ENCODE peak calls at places on chromosomes 7 and 10, in ten cellular contexts. One of them, this sample, is unnamed.

GRCh38 chr7:93923291-93923690 is 1.8 kb downstream of the GNG11 start:
- DNase-seq in endothelial cell: no peak
- DNase-seq in colonic mucosa: no peak
- DNase-seq in epithelial cell of esophagus: no peak
- DNase-seq in BJ: no peak
- DNase-seq in lung: no peak
- DNase-seq in GM12865: no peak
- DNase-seq in stomach: no peak
- DNase-seq in AG10803: no peak
- DNase-seq in spleen: no peak
- DNase-seq in this sample: no peak

GRCh38 chr10:110378019-110378418 is 73.3 kb upstream of the SMNDC1 start:
- DNase-seq in endothelial cell: no peak
- DNase-seq in colonic mucosa: no peak
- DNase-seq in epithelial cell of esophagus: no peak
- DNase-seq in BJ: no peak
- DNase-seq in lung: no peak
- DNase-seq in GM12865: no peak
- DNase-seq in stomach: no peak
- DNase-seq in AG10803: no peak
- DNase-seq in spleen: no peak
- DNase-seq in this sample: no peak

GRCh38 chr10:30057421-30057841 is 2.0 kb downstream of the JCAD start:
- DNase-seq in endothelial cell: no peak
- DNase-seq in colonic mucosa: no peak
- DNase-seq in epithelial cell of esophagus: peak
- DNase-seq in BJ: no peak
- DNase-seq in lung: no peak
- DNase-seq in GM12865: no peak
- DNase-seq in stomach: no peak
- DNase-seq in AG10803: peak
- DNase-seq in spleen: no peak
- DNase-seq in this sample: no peak

GRCh38 chr7:158237672-158238335 is 349.8 kb downstream of the PTPRN2 start:
- DNase-seq in endothelial cell: no peak
- DNase-seq in colonic mucosa: no peak
- DNase-seq in epithelial cell of esophagus: no peak
- DNase-seq in BJ: no peak
- DNase-seq in lung: no peak
- DNase-seq in GM12865: no peak
- DNase-seq in stomach: peak
- DNase-seq in AG10803: no peak
- DNase-seq in spleen: peak
- DNase-seq in this sample: no peak

GRCh38 chr7:157292258-157292657 is 44.5 kb upstream of the DNAJB6 start:
- DNase-seq in endothelial cell: no peak
- DNase-seq in colonic mucosa: no peak
- DNase-seq in epithelial cell of esophagus: peak
- DNase-seq in BJ: no peak
- DNase-seq in lung: no peak
- DNase-seq in GM12865: no peak
- DNase-seq in stomach: no peak
- DNase-seq in AG10803: no peak
- DNase-seq in spleen: no peak
- DNase-seq in this sample: no peak

GRCh38 chr7:135466442-135467206 is 43.3 kb downstream of the CNOT4 start:
- DNase-seq in endothelial cell: no peak
- DNase-seq in colonic mucosa: no peak
- DNase-seq in epithelial cell of esophagus: peak
- DNase-seq in BJ: no peak
- DNase-seq in lung: no peak
- DNase-seq in GM12865: no peak
- DNase-seq in stomach: no peak
- DNase-seq in AG10803: no peak
- DNase-seq in spleen: no peak
- DNase-seq in this sample: no peak

GRCh38 chr10:112240441-112240840 is 42.8 kb upstream of the TECTB start:
- DNase-seq in endothelial cell: no peak
- DNase-seq in colonic mucosa: no peak
- DNase-seq in epithelial cell of esophagus: no peak
- DNase-seq in BJ: no peak
- DNase-seq in lung: no peak
- DNase-seq in GM12865: no peak
- DNase-seq in stomach: no peak
- DNase-seq in AG10803: no peak
- DNase-seq in spleen: no peak
- DNase-seq in this sample: no peak

GRCh38 chr10:31321396-31321941 is 2.5 kb downstream of the ZEB1 start:
- DNase-seq in endothelial cell: no peak
- DNase-seq in colonic mucosa: no peak
- DNase-seq in epithelial cell of esophagus: no peak
- DNase-seq in BJ: no peak
- DNase-seq in lung: no peak
- DNase-seq in GM12865: peak
- DNase-seq in stomach: no peak
- DNase-seq in AG10803: no peak
- DNase-seq in spleen: peak
- DNase-seq in this sample: no peak

GRCh38 chr7:12089951-12090756 is 120.9 kb upstream of the TMEM106B start:
- DNase-seq in endothelial cell: no peak
- DNase-seq in colonic mucosa: no peak
- DNase-seq in epithelial cell of esophagus: no peak
- DNase-seq in BJ: no peak
- DNase-seq in lung: no peak
- DNase-seq in GM12865: no peak
- DNase-seq in stomach: no peak
- DNase-seq in AG10803: no peak
- DNase-seq in spleen: no peak
- DNase-seq in this sample: no peak

GRCh38 chr10:74439213-74439612 is 288.2 kb downstream of the ADK start:
- DNase-seq in endothelial cell: no peak
- DNase-seq in colonic mucosa: no peak
- DNase-seq in epithelial cell of esophagus: no peak
- DNase-seq in BJ: no peak
- DNase-seq in lung: no peak
- DNase-seq in GM12865: no peak
- DNase-seq in stomach: no peak
- DNase-seq in AG10803: no peak
- DNase-seq in spleen: no peak
- DNase-seq in this sample: no peak

GRCh38 chr7:129191272-129191671 is 2.8 kb downstream of the SMO start:
- DNase-seq in endothelial cell: no peak
- DNase-seq in colonic mucosa: no peak
- DNase-seq in epithelial cell of esophagus: no peak
- DNase-seq in BJ: no peak
- DNase-seq in lung: no peak
- DNase-seq in GM12865: no peak
- DNase-seq in stomach: no peak
- DNase-seq in AG10803: no peak
- DNase-seq in spleen: no peak
- DNase-seq in this sample: no peak

GRCh38 chr7:18210382-18210781 is 182.7 kb upstream of the PRPS1L1 start:
- DNase-seq in endothelial cell: no peak
- DNase-seq in colonic mucosa: no peak
- DNase-seq in epithelial cell of esophagus: no peak
- DNase-seq in BJ: no peak
- DNase-seq in lung: no peak
- DNase-seq in GM12865: no peak
- DNase-seq in stomach: no peak
- DNase-seq in AG10803: no peak
- DNase-seq in spleen: no peak
- DNase-seq in this sample: no peak

GRCh38 chr7:5677538-5678294 is 103.7 kb downstream of the RNF216 start:
- DNase-seq in endothelial cell: peak
- DNase-seq in colonic mucosa: peak
- DNase-seq in epithelial cell of esophagus: peak
- DNase-seq in BJ: no peak
- DNase-seq in lung: peak
- DNase-seq in GM12865: peak
- DNase-seq in stomach: peak
- DNase-seq in AG10803: peak
- DNase-seq in spleen: peak
- DNase-seq in this sample: no peak
- TF ChIP-seq CTCF in endothelial cell: peak
- TF ChIP-seq CTCF in colonic mucosa: peak
- TF ChIP-seq CTCF in epithelial cell of esophagus: peak
- TF ChIP-seq CTCF in BJ: peak
- TF ChIP-seq CTCF in lung: peak
- TF ChIP-seq CTCF in GM12865: peak
- TF ChIP-seq CTCF in stomach: peak
- TF ChIP-seq CTCF in AG10803: peak
- TF ChIP-seq CTCF in spleen: peak
- TF ChIP-seq CTCF in this sample: peak

DNA sequence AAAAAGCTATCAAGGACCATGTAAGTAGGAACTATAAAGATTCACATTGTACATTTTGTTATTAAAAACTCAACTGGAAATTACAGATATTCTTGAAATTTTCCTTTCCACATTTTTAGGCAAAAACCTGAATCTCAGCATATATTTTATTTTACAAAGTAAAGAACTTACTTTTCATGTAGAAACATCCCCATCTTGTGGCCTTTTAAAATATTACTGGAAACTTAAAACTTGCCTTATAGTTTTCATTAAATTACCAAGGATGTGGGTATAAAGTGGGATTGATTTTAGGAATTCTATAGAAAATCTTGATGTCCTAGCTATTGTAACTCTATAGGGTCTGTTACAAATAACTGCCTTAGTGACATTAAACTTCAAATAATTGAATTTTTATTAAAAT is 10.6 kb downstream of the DBF4 start:
- DNase-seq in endothelial cell: no peak
- DNase-seq in colonic mucosa: no peak
- DNase-seq in epithelial cell of esophagus: peak
- DNase-seq in BJ: no peak
- DNase-seq in lung: no peak
- DNase-seq in GM12865: peak
- DNase-seq in stomach: no peak
- DNase-seq in AG10803: peak
- DNase-seq in spleen: no peak
- DNase-seq in this sample: no peak
- TF ChIP-seq CTCF in endothelial cell: peak
- TF ChIP-seq CTCF in colonic mucosa: peak
- TF ChIP-seq CTCF in epithelial cell of esophagus: no peak
- TF ChIP-seq CTCF in BJ: peak
- TF ChIP-seq CTCF in lung: no peak
- TF ChIP-seq CTCF in GM12865: no peak
- TF ChIP-seq CTCF in stomach: peak
- TF ChIP-seq CTCF in AG10803: peak
- TF ChIP-seq CTCF in spleen: peak
- TF ChIP-seq CTCF in this sample: peak

GRCh38 chr7:47301078-47301477 is 280.8 kb downstream of the TNS3 start:
- DNase-seq in endothelial cell: no peak
- DNase-seq in colonic mucosa: peak
- DNase-seq in epithelial cell of esophagus: no peak
- DNase-seq in BJ: no peak
- DNase-seq in lung: no peak
- DNase-seq in GM12865: no peak
- DNase-seq in stomach: no peak
- DNase-seq in AG10803: no peak
- DNase-seq in spleen: no peak
- DNase-seq in this sample: no peak
- TF ChIP-seq CTCF in endothelial cell: no peak
- TF ChIP-seq CTCF in colonic mucosa: no peak
- TF ChIP-seq CTCF in epithelial cell of esophagus: no peak
- TF ChIP-seq CTCF in BJ: no peak
- TF ChIP-seq CTCF in lung: no peak
- TF ChIP-seq CTCF in GM12865: no peak
- TF ChIP-seq CTCF in stomach: no peak
- TF ChIP-seq CTCF in AG10803: no peak
- TF ChIP-seq CTCF in spleen: no peak
- TF ChIP-seq CTCF in this sample: no peak

GRCh38 chr7:106982415-106982814 is 62.1 kb upstream of the PRKAR2B start:
- DNase-seq in endothelial cell: no peak
- DNase-seq in colonic mucosa: no peak
- DNase-seq in epithelial cell of esophagus: no peak
- DNase-seq in BJ: no peak
- DNase-seq in lung: no peak
- DNase-seq in GM12865: no peak
- DNase-seq in stomach: no peak
- DNase-seq in AG10803: no peak
- DNase-seq in spleen: no peak
- DNase-seq in this sample: no peak

GRCh38 chr7:106984034-106984433 is 60.5 kb upstream of the PRKAR2B start:
- DNase-seq in endothelial cell: no peak
- DNase-seq in colonic mucosa: no peak
- DNase-seq in epithelial cell of esophagus: no peak
- DNase-seq in BJ: no peak
- DNase-seq in lung: no peak
- DNase-seq in GM12865: no peak
- DNase-seq in stomach: no peak
- DNase-seq in AG10803: no peak
- DNase-seq in spleen: no peak
- DNase-seq in this sample: no peak

GRCh38 chr7:106980358-106980685 is 64.2 kb upstream of the PRKAR2B start:
- DNase-seq in endothelial cell: no peak
- DNase-seq in colonic mucosa: no peak
- DNase-seq in epithelial cell of esophagus: no peak
- DNase-seq in BJ: no peak
- DNase-seq in lung: no peak
- DNase-seq in GM12865: no peak
- DNase-seq in stomach: no peak
- DNase-seq in AG10803: no peak
- DNase-seq in spleen: no peak
- DNase-seq in this sample: no peak

GRCh38 chr7:106979551-106980357 is 64.8 kb upstream of the PRKAR2B start:
- DNase-seq in endothelial cell: no peak
- DNase-seq in colonic mucosa: no peak
- DNase-seq in epithelial cell of esophagus: no peak
- DNase-seq in BJ: no peak
- DNase-seq in lung: no peak
- DNase-seq in GM12865: no peak
- DNase-seq in stomach: no peak
- DNase-seq in AG10803: no peak
- DNase-seq in spleen: no peak
- DNase-seq in this sample: no peak

DNA sequence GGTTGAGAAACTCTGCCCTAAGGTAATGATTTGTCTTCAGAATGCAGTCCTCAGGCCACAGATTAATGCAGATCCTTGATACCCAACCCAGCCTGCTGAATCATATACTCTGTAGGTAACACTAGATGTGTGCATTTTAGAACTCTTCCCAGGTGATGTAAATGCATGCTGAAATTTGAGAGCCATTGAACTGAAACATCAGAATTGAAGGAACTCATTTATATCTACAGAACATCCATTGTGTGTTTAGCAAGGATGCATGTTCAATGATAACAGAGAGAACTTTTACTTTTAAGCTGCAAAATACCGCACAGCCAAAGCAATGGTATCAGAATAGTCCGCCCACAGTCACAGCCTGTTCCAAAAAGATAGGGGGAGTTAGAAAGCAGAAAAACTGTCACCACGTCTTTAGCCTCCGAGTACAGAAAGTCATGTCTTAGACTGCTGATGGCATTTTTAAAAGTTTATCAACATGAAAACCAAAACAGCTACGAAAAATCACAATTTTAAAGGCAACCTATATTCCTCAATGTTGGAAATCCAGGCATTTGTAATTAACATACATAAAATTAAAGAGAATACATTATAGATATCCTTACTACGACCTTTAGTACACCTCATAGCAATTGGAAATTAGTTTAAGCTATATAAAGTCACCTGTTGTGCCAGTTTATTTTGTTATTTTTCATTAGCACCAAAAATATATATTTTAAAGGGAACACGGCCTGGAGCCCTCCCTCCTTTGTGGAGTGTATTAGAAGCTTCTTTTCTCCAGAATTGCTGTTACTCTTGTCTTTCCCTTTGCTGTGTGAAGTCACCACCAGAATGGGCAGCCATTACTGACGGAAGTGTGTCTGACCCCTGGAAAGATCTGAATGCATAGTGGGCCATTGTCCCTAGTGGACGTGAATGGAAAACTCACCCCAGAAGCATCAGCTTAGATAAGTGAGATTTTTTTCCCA is 65.8 kb upstream of the PRKAR2B start:
- DNase-seq in endothelial cell: no peak
- DNase-seq in colonic mucosa: no peak
- DNase-seq in epithelial cell of esophagus: no peak
- DNase-seq in BJ: no peak
- DNase-seq in lung: no peak
- DNase-seq in GM12865: no peak
- DNase-seq in stomach: no peak
- DNase-seq in AG10803: no peak
- DNase-seq in spleen: no peak
- DNase-seq in this sample: no peak
- TF ChIP-seq CTCF in endothelial cell: peak
- TF ChIP-seq CTCF in colonic mucosa: no peak
- TF ChIP-seq CTCF in epithelial cell of esophagus: no peak
- TF ChIP-seq CTCF in BJ: no peak
- TF ChIP-seq CTCF in lung: no peak
- TF ChIP-seq CTCF in GM12865: no peak
- TF ChIP-seq CTCF in stomach: no peak
- TF ChIP-seq CTCF in AG10803: peak
- TF ChIP-seq CTCF in spleen: no peak
- TF ChIP-seq CTCF in this sample: peak